ENCODE peak calls at places on chromosomes 2 and 18, in four cellular contexts. Z is DND-41, I is heart left ventricle, B is lower leg skin. U is an unnamed sample.

GRCh38 chr2:113284481-113284880 is 5.8 kb upstream of the PAX8 start:
- DNase-seq in Z (no peak), I (no peak), B (no peak), U (no peak)

GRCh38 chr18:63198868-63199742 is 120.5 kb downstream of the BCL2 start:
- DNase-seq in Z (no peak), I (no peak), B (no peak), U (no peak)

GRCh38 chr18:47658498-47658897 is 272.0 kb downstream of the SMAD2 start:
- DNase-seq in Z (no peak), I (no peak), B (no peak), U (no peak)

GRCh38 chr2:64234785-64235184 is 90.6 kb upstream of the PELI1 start:
- DNase-seq in Z (no peak), I (no peak), B (no peak), U (no peak)

GRCh38 chr18:44543387-44543786 is 137.3 kb upstream of the SETBP1 start:
- DNase-seq in Z (no peak), I (no peak), B (no peak), U (no peak)

GRCh38 chr18:46324556-46324955 is 220.4 kb downstream of the HAUS1 start:
- DNase-seq in Z (peak; percentile 34), I (no peak), B (no peak), U (peak; percentile 21)

GRCh38 chr18:24560511-24560981 is 100.1 kb downstream of the HRH4 start:
- DNase-seq in Z (no peak), I (no peak), B (no peak), U (no peak)

GRCh38 chr2:75609937-75610508 is 36.6 kb upstream of the MRPL19 start:
- DNase-seq in Z (peak; percentile 43), I (no peak), B (no peak), U (no peak)

GRCh38 chr2:157898591-157898996 is 22.5 kb upstream of the ACVR1 start:
- DNase-seq in Z (peak; percentile 35), I (no peak), B (no peak), U (peak; percentile 38)

GRCh38 chr2:27080603-27080938 is 2.2 kb downstream of the EMILIN1 start:
- DNase-seq in Z (no peak), I (peak; percentile 60), B (no peak), U (no peak)
- H3K4me3 ChIP-seq in Z (peak overlapping the region; percentile 54), I (peak overlapping the region; percentile 74), B (no peak overlapping the region), U (no peak overlapping the region)

DNA sequence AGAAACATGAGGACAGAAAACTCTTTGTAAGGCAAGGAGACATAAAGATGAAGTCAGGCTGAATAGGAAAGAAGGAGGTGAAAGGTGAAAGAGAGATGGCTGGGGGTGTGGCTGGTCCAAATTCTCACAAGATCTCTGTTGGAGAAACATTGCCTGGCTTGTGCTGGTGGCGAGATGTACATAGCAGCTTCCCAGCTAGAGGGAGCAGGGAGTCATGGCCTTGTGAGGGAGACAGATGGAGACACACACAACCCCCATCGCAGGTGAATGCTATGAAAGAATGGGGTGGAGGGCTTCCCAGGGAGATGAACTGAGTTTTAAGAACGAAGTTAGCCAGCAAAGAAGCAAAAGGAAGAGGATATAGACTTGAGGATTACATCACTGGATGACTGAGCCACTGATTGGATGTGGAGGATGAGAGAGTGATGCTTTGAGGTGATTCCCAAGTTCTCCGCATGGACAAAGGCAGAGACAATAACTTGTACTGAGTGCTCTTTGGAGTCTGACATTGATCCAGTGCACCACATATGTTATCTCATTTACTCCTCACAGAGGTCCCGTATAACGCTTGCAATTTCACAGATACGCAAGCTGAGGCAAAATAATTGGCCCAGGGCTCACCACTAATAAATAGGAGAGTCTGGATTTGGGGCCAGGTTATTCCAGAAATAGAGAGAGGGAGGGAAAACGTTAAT is 3.6 kb upstream of the EMX1 start:
- DNase-seq in Z (no peak), I (no peak), B (peak; percentile 68), U (no peak)
- TF ChIP-seq CTCF in Z (no peak), I (no peak), B (no peak), U (no peak)

GRCh38 chr2:238440331-238440730 is 13.6 kb downstream of the ASB1 start:
- DNase-seq in Z (no peak), I (no peak), B (peak; percentile 67), U (no peak)

GRCh38 chr2:238439093-238439849 is 12.5 kb downstream of the ASB1 start:
- DNase-seq in Z (no peak), I (no peak), B (peak; percentile 84), U (no peak)

GRCh38 chr2:238440767-238441166 is 14.0 kb downstream of the ASB1 start:
- DNase-seq in Z (no peak), I (no peak), B (peak; percentile 50), U (no peak)

GRCh38 chr2:238441262-238442114 is 14.8 kb downstream of the ASB1 start:
- DNase-seq in Z (no peak), I (no peak), B (peak; percentile 26), U (no peak)

DNA sequence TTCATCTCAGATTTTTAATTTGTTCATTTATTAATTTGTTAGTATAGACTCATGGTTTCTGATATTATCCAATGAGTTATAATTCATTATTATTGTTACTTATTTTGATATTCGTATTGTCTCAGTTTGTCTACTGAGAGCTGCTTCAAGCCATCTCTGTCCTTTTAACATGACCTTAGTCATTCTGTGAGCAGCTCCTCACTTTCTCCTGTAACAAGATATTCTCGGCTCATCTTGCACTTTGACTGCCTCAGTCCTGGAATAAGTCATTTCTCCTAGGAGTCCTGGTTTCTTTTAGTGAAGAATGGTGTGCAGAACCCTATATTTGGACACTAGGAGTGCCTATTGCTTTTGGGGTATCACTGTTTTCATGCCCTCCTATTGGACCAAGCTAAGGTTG is 13.2 kb downstream of the ASB1 start:
- DNase-seq in Z (no peak), I (no peak), B (no peak), U (no peak)
- H3K4me3 ChIP-seq in Z (no peak overlapping the region), I (peak overlapping the region; percentile 39), B (no peak overlapping the region), U (no peak overlapping the region)

DNA sequence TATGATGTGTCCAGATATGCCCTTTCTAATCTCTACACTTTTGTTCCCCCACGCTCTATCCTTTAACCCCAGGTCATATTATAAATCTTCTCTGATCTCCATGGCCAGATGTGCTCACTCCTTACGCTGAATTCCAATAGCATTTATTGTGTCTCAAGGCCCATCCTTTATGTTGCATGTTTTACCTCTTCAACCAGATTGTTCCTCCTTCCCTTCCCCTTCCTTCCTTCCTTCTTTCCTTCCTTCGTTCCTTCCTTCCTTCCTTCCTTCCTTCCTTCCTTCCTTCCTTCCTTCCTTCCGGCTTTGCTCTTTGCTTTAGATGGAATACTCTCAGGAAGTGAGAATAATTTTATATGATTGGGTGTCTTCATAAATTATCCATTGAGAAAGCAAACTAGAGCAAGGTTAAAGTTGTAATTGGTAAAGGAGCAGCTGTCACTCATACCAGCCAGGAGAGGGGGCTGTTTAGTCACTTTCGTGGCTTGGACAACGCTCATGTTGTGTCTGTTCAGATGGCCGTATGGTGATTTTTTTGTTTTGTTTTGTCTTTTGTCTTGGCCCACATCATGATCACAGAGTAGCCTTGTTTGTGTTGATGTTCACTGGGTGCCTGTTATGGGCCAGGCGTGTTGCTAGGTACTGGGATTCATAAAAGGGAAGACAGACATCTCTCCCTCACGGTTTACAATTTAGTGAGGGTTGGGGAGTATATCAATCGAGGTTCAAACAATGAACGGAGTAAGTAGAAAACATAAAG is 68.0 kb downstream of the DAW1 start:
- DNase-seq in Z (no peak), I (no peak), B (no peak), U (peak; percentile 65)
- TF ChIP-seq CTCF in Z (peak; percentile 45), I (peak; percentile 55), B (no peak), U (peak; percentile 67)

GRCh38 chr2:50492452-50492851 is 539.5 kb downstream of the NRXN1 start:
- DNase-seq in Z (peak; percentile 37), I (no peak), B (no peak), U (peak; percentile 72)
- H3K4me3 ChIP-seq in Z (no peak overlapping the region), I (peak overlapping the region; percentile 35), B (no peak overlapping the region), U (no peak overlapping the region)

GRCh38 chr2:230925879-230926765 is 1.1 kb upstream of the GPR55 start:
- DNase-seq in Z (no peak), I (peak; percentile 46), B (peak; percentile 45), U (peak; percentile 90)
- TF ChIP-seq CTCF in Z (no peak), I (no peak), B (no peak), U (peak; percentile 53)

GRCh38 chr2:121476714-121477113 is 54.0 kb upstream of the RNU4ATAC start:
- DNase-seq in Z (no peak), I (no peak), B (no peak), U (no peak)

GRCh38 chr2:121479882-121480522 is 50.7 kb upstream of the RNU4ATAC start:
- DNase-seq in Z (no peak), I (no peak), B (no peak), U (no peak)

GRCh38 chr2:121480826-121481225 is 49.9 kb upstream of the RNU4ATAC start:
- DNase-seq in Z (no peak), I (no peak), B (no peak), U (no peak)

GRCh38 chr2:121475811-121476571 is 54.7 kb upstream of the RNU4ATAC start:
- DNase-seq in Z (no peak), I (no peak), B (no peak), U (no peak)

DNA sequence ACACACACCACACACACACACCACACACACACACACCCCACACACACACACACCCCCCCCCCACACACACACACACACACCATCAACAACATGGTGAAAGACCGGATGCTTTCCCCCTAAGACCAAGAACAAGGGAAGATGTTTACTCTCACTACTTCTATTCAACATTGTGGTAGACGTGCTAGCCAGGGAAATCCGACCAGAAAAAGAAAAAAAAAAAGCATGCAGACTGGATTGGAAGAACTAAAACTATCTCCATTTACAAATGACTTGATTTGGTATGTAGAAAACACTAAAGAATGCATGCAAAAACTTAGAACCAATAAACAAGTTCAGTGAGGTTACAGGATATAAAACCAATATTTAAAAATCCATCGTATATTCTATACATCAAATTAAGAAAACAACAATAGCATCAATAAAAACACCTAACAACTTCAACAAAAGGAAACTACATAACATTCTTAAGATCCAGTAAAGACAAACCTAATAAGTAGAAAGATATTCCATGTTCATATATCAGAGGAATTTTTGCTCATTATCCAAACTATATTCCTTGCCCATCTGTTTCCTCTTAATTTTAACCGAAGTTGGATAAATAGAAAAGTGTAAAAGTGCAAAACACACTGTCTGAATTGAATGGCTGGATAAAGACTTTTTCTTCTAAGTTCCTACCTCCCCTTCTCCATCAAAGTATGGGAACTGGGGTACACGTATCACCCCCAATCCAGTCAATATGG is 51.5 kb upstream of the RNU4ATAC start:
- DNase-seq in Z (no peak), I (no peak), B (no peak), U (no peak)
- H3K4me3 ChIP-seq in Z (no peak overlapping the region), I (no peak overlapping the region), B (no peak overlapping the region), U (no peak overlapping the region)

U was measured in GM12865.